ENCODE peak calls at places on chromosomes 13 and 19, in six cellular contexts. Z is stimulated activated CD8-positive, alpha-beta memory T cell treated with anti-CD3 and anti-CD28 coated beads, Interleukin-15, amount 100 ng/mL, for 24 hours; H is T-helper 2 cell; C is HFF-Myc; D is AG04449; M is H54. K is an unnamed sample.

GRCh38 chr19:19670070-19670551 is 1.5 kb downstream of the ZNF101 start:
- DNase-seq in Z (no peak), H (no peak), C (no peak), D (no peak), M (no peak), K (no peak)

GRCh38 chr13:108377646-108378206 is 108.2 kb downstream of the TNFSF13B start:
- DNase-seq in Z (no peak), H (no peak), C (no peak), D (no peak), M (no peak), K (no peak)

GRCh38 chr13:44155422-44156293 is 218.0 kb upstream of the SERP2 start:
- DNase-seq in Z (no peak), H (no peak), C (no peak), D (no peak), M (no peak), K (no peak)

GRCh38 chr19:12891553-12892021 is 627 bp downstream of the GCDH start:
- DNase-seq in Z (no peak), H (no peak), C (no peak), D (no peak), M (no peak), K (no peak)

GRCh38 chr19:18650468-18651001 is 13.7 kb downstream of the KLHL26 start:
- DNase-seq in Z (no peak), H (no peak), C (no peak), D (no peak), M (no peak), K (peak)

GRCh38 chr13:28494861-28495585 is at the start of gene FLT1:
- DNase-seq in Z (no peak), H (no peak), C (no peak), D (no peak), M (no peak), K (no peak)

GRCh38 chr19:29645911-29646310 is 19.4 kb upstream of the PLEKHF1 start:
- DNase-seq in Z (no peak), H (no peak), C (no peak), D (no peak), M (no peak), K (no peak)

GRCh38 chr19:52172347-52172746 is 926 bp upstream of the ZNF836 start:
- DNase-seq in Z (no peak), H (no peak), C (no peak), D (no peak), M (no peak), K (no peak)

GRCh38 chr13:52793507-52793906 is 53.9 kb upstream of the CNMD start:
- DNase-seq in Z (no peak), H (no peak), C (no peak), D (no peak), M (no peak), K (no peak)

GRCh38 chr19:31232220-31232619 is 117.0 kb downstream of the TSHZ3 start:
- DNase-seq in Z (no peak), H (no peak), C (peak), D (no peak), M (no peak), K (no peak)

GRCh38 chr13:79227418-79227817 is 178.6 kb downstream of the RBM26 start:
- DNase-seq in Z (no peak), H (no peak), C (no peak), D (no peak), M (no peak), K (no peak)

GRCh38 chr19:31355330-31356289 is 6.4 kb upstream of the TSHZ3 start:
- DNase-seq in Z (no peak), H (no peak), C (no peak), D (no peak), M (no peak), K (no peak)

GRCh38 chr13:112657850-112658445 is 31.9 kb upstream of the ATP11A start:
- DNase-seq in Z (no peak), H (no peak), C (peak), D (peak), M (no peak), K (no peak)

GRCh38 chr19:52231154-52231565 is 38.2 kb upstream of the ZNF766 start:
- DNase-seq in Z (no peak), H (no peak), C (no peak), D (no peak), M (no peak), K (no peak)

GRCh38 chr19:53328967-53329366 is 4.6 kb upstream of the ZNF845 start:
- DNase-seq in Z (no peak), H (no peak), C (no peak), D (no peak), M (no peak), K (no peak)